ENCODE peak calls at places on chromosomes 12 and 14, in four cellular contexts. S, C, N and G are unnamed samples.

GRCh38 chr14:79420725-79421124 is 790.6 kb downstream of the DIO2 start:
- DNase-seq in N (no peak), S (no peak), C (no peak), G (no peak)

GRCh38 chr12:105444809-105445102 is 114.3 kb downstream of the C12orf75 start:
- DNase-seq in S (peak), N (no peak), C (no peak), G (no peak)

GRCh38 chr12:65823481-65824313 is 586 bp upstream of the HMGA2 start:
- DNase-seq in C (peak), S (peak), N (peak), G (no peak)

GRCh38 chr12:127179199-127179598 is 1087.8 kb upstream of the TMEM132C start:
- DNase-seq in C (no peak), S (no peak), N (no peak), G (no peak)

GRCh38 chr12:120041386-120042231 is 52.6 kb downstream of the BICDL1 start:
- DNase-seq in N (no peak), S (no peak), C (peak), G (no peak)

GRCh38 chr14:48575772-48576171 is 900.4 kb upstream of the MDGA2 start:
- DNase-seq in C (no peak), N (no peak), S (no peak), G (no peak)

GRCh38 chr12:67534046-67534445 is 114.5 kb upstream of the DYRK2 start:
- DNase-seq in N (no peak), S (no peak), C (no peak), G (no peak)

GRCh38 chr12:129208566-129208965 is 355.3 kb downstream of the GLT1D1 start:
- DNase-seq in N (no peak), S (no peak), C (no peak), G (no peak)

GRCh38 chr14:81396108-81396507 is 4.0 kb downstream of the STON2 start:
- DNase-seq in C (no peak), N (no peak), S (no peak), G (no peak)

GRCh38 chr12:51430196-51430895 is 5.7 kb downstream of the SLC4A8 start:
- DNase-seq in C (peak), S (no peak), N (no peak), G (no peak)

GRCh38 chr14:52473557-52473956 is 78.7 kb downstream of the TXNDC16 start:
- DNase-seq in S (peak), N (no peak), C (peak), G (peak)

GRCh38 chr12:131108171-131108955 is 154.7 kb downstream of the ADGRD1 start:
- DNase-seq in C (no peak), S (no peak), N (no peak), G (no peak)

GRCh38 chr12:49805409-49805808 is 22.8 kb downstream of the NCKAP5L start:
- DNase-seq in S (no peak), C (no peak), N (no peak), G (no peak)

GRCh38 chr14:97095269-97095668 is 298.1 kb downstream of the VRK1 start:
- DNase-seq in S (no peak), C (no peak), N (no peak), G (no peak)

GRCh38 chr12:57558864-57559263 is 9.0 kb downstream of the KIF5A start:
- DNase-seq in N (no peak), C (no peak), S (no peak), G (no peak)

GRCh38 chr14:22598896-22599244 is 770 bp downstream of the ABHD4 start:
- DNase-seq in N (peak), C (peak), S (peak), G (peak)

GRCh38 chr12:20695232-20695631 is at the start of gene SLCO1C1:
- DNase-seq in S (no peak), C (no peak), N (no peak), G (no peak)

GRCh38 chr12:56600753-56601152 is 29.4 kb downstream of the BAZ2A start:
- DNase-seq in S (no peak), N (no peak), C (no peak), G (no peak)

GRCh38 chr14:77011226-77011762 is 17.2 kb downstream of the IRF2BPL start:
- DNase-seq in S (no peak), N (no peak), C (no peak), G (no peak)

GRCh38 chr14:22887990-22888378 is 5.0 kb downstream of the REM2 start:
- DNase-seq in S (no peak), C (no peak), N (peak), G (peak)

GRCh38 chr14:95551435-95551834 is 16.6 kb downstream of the GLRX5 start:
- DNase-seq in C (no peak), N (no peak), S (no peak), G (no peak)

GRCh38 chr12:120283318-120283717 is 8.4 kb downstream of the RNU4-2 start:
- DNase-seq in S (no peak), C (no peak), N (no peak), G (no peak)

GRCh38 chr12:32272465-32272864 is 126.9 kb upstream of the FGD4 start:
- DNase-seq in N (peak), C (no peak), S (no peak), G (peak)

GRCh38 chr12:93191461-93191860 is 186.3 kb upstream of the NUDT4 start:
- DNase-seq in C (no peak), S (no peak), N (no peak), G (no peak)

GRCh38 chr14:31336646-31337045 is 83.7 kb downstream of the HEATR5A start:
- DNase-seq in S (peak), C (peak), N (no peak), G (no peak)

GRCh38 chr12:90075685-90076084 is 367.0 kb upstream of the ATP2B1 start:
- DNase-seq in S (no peak), C (no peak), N (no peak), G (no peak)

GRCh38 chr14:77485901-77486678 is 12.5 kb downstream of the ISM2 start:
- DNase-seq in C (no peak), S (peak), N (no peak), G (no peak)

GRCh38 chr12:1606021-1606622 is 11.7 kb upstream of the FBXL14 start:
- DNase-seq in C (peak), S (peak), N (no peak), G (no peak)

GRCh38 chr14:42556551-42556950 is 949.9 kb downstream of the LRFN5 start:
- DNase-seq in C (no peak), N (no peak), S (no peak), G (no peak)

GRCh38 chr14:91867316-91867988 is at the start of gene TC2N:
- DNase-seq in N (no peak), C (no peak), S (no peak), G (no peak)

GRCh38 chr12:74334770-74335169 is 202.9 kb upstream of the ATXN7L3B start:
- DNase-seq in S (peak), N (no peak), C (no peak), G (no peak)

DNA sequence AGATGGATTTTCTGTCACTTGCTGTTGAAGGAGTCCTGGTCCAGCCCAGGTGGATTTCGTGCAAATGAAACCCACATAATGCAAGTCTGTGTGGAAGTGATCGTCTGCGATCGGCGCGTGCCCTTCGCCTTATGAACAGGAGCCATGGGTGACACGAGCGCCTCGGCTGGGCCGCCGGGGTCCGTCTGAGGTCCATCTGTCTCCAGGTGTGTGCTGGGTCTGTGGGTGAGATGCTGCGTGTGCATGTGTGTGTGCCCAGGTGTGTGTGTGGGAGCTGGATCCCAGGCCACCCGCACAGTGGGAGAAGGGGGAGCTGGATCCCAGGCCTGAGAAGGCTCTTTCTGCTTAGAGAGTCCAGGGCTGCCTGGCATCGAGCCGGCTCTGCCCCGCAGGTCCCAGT is 53.8 kb downstream of the GALNT9 start:
- DNase-seq in S (no peak), N (no peak), C (no peak), G (no peak)
- H3K4me2 ChIP-seq in S (no peak), N (no peak), C (no peak), G (no peak)

GRCh38 chr12:107318804-107319535 is 225.6 kb upstream of the CRY1 start:
- DNase-seq in C (no peak), S (peak), N (no peak), G (no peak)
- H3K4me2 ChIP-seq in C (peak), S (peak), N (peak), G (no peak)

GRCh38 chr12:116880213-116880816 is 926 bp downstream of the HRK start:
- DNase-seq in S (no peak), C (no peak), N (no peak), G (no peak)
- H3K4me2 ChIP-seq in S (peak), C (peak), N (peak), G (peak)

DNA sequence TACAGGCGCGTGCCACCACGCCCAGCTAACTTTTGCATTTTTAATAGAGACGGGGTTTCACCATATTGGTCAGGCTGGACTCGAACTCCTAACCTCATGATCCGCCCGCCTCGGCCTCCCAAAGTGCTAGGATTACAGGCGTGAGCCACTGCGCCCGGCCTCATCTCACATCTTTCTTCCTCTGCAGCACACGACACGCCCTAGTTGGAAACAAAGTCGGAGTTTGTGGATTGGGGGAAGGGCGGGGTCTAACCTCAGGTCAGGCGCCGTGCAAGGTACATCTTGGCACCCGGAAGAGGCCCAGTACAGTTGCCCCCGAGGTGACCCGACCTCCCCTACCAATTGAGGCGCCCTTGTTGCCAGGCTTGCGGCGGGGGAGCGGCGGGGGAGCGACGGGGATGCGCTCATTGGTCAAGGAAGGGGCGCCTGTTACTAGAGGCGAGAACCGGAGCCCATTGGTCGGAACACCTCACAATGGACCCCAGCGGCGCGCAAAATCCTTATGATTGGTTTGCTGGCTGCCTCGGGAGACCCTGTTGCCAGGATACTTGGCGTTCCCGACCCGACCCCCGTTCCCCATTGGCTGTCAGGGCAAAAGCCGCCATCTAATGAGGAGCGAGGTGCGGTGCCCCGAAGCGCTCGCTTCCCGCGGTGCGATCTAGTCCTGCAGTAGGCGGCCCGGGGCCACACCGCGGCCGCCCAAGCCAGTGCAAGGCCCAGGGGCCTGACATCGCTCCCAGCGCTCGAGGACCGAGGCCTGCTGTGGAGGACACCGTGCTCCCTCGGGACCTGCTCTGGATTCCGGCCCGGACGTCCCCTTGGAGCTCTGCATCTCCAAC is at the start of gene REC8:
- DNase-seq in C (no peak), S (no peak), N (no peak), G (no peak)
- H3K4me2 ChIP-seq in C (no peak), S (no peak), N (no peak), G (no peak)

GRCh38 chr14:57749267-57749666 is 116.6 kb downstream of the SLC35F4 start:
- DNase-seq in N (no peak), S (no peak), C (no peak), G (no peak)
- H3K4me2 ChIP-seq in N (no peak), S (no peak), C (no peak), G (no peak)

GRCh38 chr12:94707892-94708291 is 57.5 kb upstream of the TMCC3 start:
- DNase-seq in C (no peak), N (no peak), S (peak), G (no peak)

GRCh38 chr12:94701711-94702110 is 51.4 kb upstream of the TMCC3 start:
- DNase-seq in N (no peak), S (no peak), C (no peak), G (no peak)

GRCh38 chr12:94705656-94706055 is 55.3 kb upstream of the TMCC3 start:
- DNase-seq in S (no peak), C (no peak), N (no peak), G (no peak)

GRCh38 chr12:94706250-94706661 is 55.9 kb upstream of the TMCC3 start:
- DNase-seq in S (no peak), C (no peak), N (no peak), G (no peak)

GRCh38 chr12:94704452-94704871 is 54.1 kb upstream of the TMCC3 start:
- DNase-seq in C (peak), N (no peak), S (peak), G (no peak)
- H3K4me2 ChIP-seq in C (no peak), N (no peak), S (no peak), G (no peak)

GRCh38 chr12:41917827-41918445 is 226.7 kb downstream of the GXYLT1 start:
- DNase-seq in S (no peak), C (no peak), N (peak), G (no peak)

GRCh38 chr12:41919025-41919424 is 225.6 kb downstream of the GXYLT1 start:
- DNase-seq in S (no peak), C (no peak), N (no peak), G (no peak)

GRCh38 chr12:41917181-41917580 is 227.5 kb downstream of the GXYLT1 start:
- DNase-seq in C (no peak), S (no peak), N (peak), G (no peak)

GRCh38 chr12:41923351-41923750 is 221.3 kb downstream of the GXYLT1 start:
- DNase-seq in S (no peak), N (no peak), C (no peak), G (no peak)

GRCh38 chr12:41919526-41920305 is 225.0 kb downstream of the GXYLT1 start:
- DNase-seq in C (no peak), N (no peak), S (no peak), G (no peak)
- H3K4me2 ChIP-seq in C (no peak), N (no peak), S (no peak), G (no peak)

GRCh38 chr14:82667501-82667900 is 1133.8 kb upstream of the SEL1L start:
- DNase-seq in S (no peak), C (no peak), N (no peak), G (no peak)

GRCh38 chr14:82661258-82661657 is 1127.6 kb upstream of the SEL1L start:
- DNase-seq in N (no peak), C (no peak), S (no peak), G (no peak)

DNA sequence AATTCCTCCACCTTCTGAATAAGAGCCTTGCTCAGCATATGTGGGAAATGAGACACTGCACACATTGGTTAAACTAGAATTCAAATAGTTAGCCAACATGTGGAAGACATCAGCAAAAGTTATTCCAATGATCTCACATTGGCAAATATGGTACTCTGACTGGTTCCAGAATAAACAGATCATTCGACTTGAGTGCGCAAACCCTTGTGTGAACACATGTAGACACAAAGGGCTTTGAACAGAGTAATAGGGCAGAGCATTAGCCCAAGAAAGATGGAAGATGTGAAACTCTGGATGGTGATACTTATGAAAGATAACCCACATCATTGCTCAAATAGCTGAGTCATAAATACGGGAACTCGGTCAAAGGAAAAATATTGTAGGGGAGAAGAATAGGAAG is 1133.4 kb upstream of the SEL1L start:
- DNase-seq in N (no peak), C (no peak), S (no peak), G (no peak)
- H3K4me2 ChIP-seq in N (no peak), C (no peak), S (no peak), G (no peak)

DNA sequence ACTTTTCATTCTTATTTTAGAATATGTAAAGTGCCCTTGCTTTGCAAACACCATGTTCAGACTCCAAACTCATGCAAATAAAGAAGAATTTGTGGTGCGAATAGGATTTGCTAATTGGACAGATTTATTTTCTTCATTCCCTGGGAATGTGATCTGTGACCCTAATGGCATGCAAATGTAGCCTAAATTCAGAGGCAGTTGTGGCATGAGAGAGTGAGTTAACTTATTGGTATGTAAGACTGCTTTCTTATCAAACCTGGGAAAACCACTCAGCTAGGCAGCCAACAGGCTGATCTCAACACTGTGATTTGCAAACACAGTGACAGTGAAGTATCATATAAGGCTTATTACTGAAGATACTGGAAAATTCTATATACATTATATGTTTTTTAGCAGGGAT is 10.0 kb downstream of the CAPZA3 start:
- DNase-seq in N (no peak), S (peak), C (no peak), G (no peak)
- H3K4me2 ChIP-seq in N (no peak), S (no peak), C (no peak), G (no peak)